ENCODE peak calls at places on chromosomes 5 and 9, in nine cellular contexts. T is uterus, Q is right lobe of liver, Z is AG04450, C is left ventricle myocardium inferior, W is adrenal gland, P is HAP-1, U is foreskin keratinocyte, E is hepatocyte. D is an unnamed sample. For H3K27me3, the result is how much of the 10 kb centered on the place peaks cover.

GRCh38 chr5:38316544-38317224 is 58.3 kb downstream of the EGFLAM start:
- DNase-seq in T (peak), Q (no peak), Z (no peak), C (peak), W (peak), P (no peak), U (no peak), E (peak), D (no peak)

GRCh38 chr9:73125651-73126050 is 26.0 kb upstream of the ANXA1 start:
- DNase-seq in T (no peak), Q (no peak), Z (no peak), C (no peak), W (no peak), P (no peak), U (peak), E (no peak), D (no peak)

GRCh38 chr5:147483961-147484707 is 25.7 kb downstream of the DPYSL3 start:
- DNase-seq in T (peak), Q (no peak), Z (peak), C (peak), W (no peak), P (peak), U (peak), E (peak), D (no peak)

GRCh38 chr9:133290751-133291302 is 15.8 kb upstream of the ABO start:
- DNase-seq in T (no peak), Q (no peak), Z (no peak), C (no peak), W (no peak), P (no peak), U (no peak), E (no peak), D (no peak)

GRCh38 chr5:146283344-146283761 is 55.3 kb upstream of the POU4F3 start:
- DNase-seq in T (no peak), Q (no peak), Z (peak), C (no peak), W (no peak), P (no peak), U (peak), E (peak), D (no peak)

GRCh38 chr9:69573666-69574456 is 98.3 kb downstream of the APBA1 start:
- DNase-seq in T (no peak), Q (no peak), Z (peak), C (no peak), W (no peak), P (no peak), U (peak), E (no peak), D (no peak)

GRCh38 chr9:23774266-23774665 is 51.8 kb downstream of the ELAVL2 start:
- DNase-seq in T (no peak), Q (no peak), Z (no peak), C (no peak), W (no peak), P (no peak), U (no peak), E (no peak), D (no peak)

GRCh38 chr9:80885894-80886293 is 803.5 kb downstream of the TLE1 start:
- DNase-seq in T (no peak), Q (no peak), Z (no peak), C (no peak), W (no peak), P (no peak), U (no peak), E (peak), D (no peak)

GRCh38 chr5:32274548-32275420 is 38.0 kb downstream of the MTMR12 start:
- DNase-seq in T (peak), Q (no peak), Z (no peak), C (no peak), W (no peak), P (no peak), U (no peak), E (no peak), D (no peak)

GRCh38 chr9:33162721-33163311 is 4.3 kb downstream of the B4GALT1 start:
- DNase-seq in T (peak), Q (peak), Z (no peak), C (peak), W (no peak), P (no peak), U (peak), E (peak), D (peak)

GRCh38 chr5:93184041-93184440 is 397.0 kb downstream of the NR2F1-AS1 start:
- DNase-seq in T (no peak), Q (no peak), Z (no peak), C (no peak), W (no peak), P (no peak), U (no peak), E (no peak), D (no peak)

GRCh38 chr5:31911291-31912265 is 262.5 kb downstream of the GOLPH3 start:
- DNase-seq in T (no peak), Q (no peak), Z (no peak), C (no peak), W (no peak), P (no peak), U (no peak), E (no peak), D (no peak)

GRCh38 chr9:72355153-72355552 is 9.9 kb downstream of the ZFAND5 start:
- DNase-seq in T (no peak), Q (no peak), Z (no peak), C (no peak), W (no peak), P (no peak), U (no peak), E (no peak), D (no peak)

GRCh38 chr5:92560698-92561361 is 1020.2 kb downstream of the NR2F1-AS1 start:
- DNase-seq in T (no peak), Q (no peak), Z (no peak), C (no peak), W (no peak), P (peak), U (no peak), E (peak), D (no peak)

GRCh38 chr9:3768698-3769458 is 243.1 kb upstream of the RFX3 start:
- DNase-seq in T (peak), Q (no peak), Z (no peak), C (no peak), W (no peak), P (no peak), U (no peak), E (peak), D (no peak)

GRCh38 chr5:56585973-56586740 is 229.2 kb upstream of the MAP3K1 start:
- DNase-seq in T (peak), Q (no peak), Z (no peak), C (peak), W (peak), P (no peak), U (no peak), E (peak), D (no peak)

GRCh38 chr9:91060520-91061343 is 259.1 kb downstream of the SYK start:
- DNase-seq in T (peak), Q (no peak), Z (peak), C (no peak), W (peak), P (no peak), U (peak), E (peak), D (no peak)

GRCh38 chr9:36298566-36298965 is 40.3 kb upstream of the GNE start:
- DNase-seq in T (no peak), Q (no peak), Z (no peak), C (no peak), W (no peak), P (no peak), U (peak), E (no peak), D (no peak)

GRCh38 chr5:107314330-107314729 is 356.4 kb downstream of the EFNA5 start:
- DNase-seq in T (no peak), Q (no peak), Z (no peak), C (no peak), W (no peak), P (no peak), U (no peak), E (no peak), D (no peak)

GRCh38 chr9:25913806-25914205 is 235.6 kb upstream of the TUSC1 start:
- DNase-seq in T (no peak), Q (no peak), Z (no peak), C (no peak), W (no peak), P (no peak), U (no peak), E (no peak), D (no peak)

GRCh38 chr9:26637101-26637500 is 255.5 kb downstream of the CAAP1 start:
- DNase-seq in T (no peak), Q (no peak), Z (no peak), C (no peak), W (no peak), P (peak), U (no peak), E (no peak), D (no peak)

GRCh38 chr5:136724161-136724560 is 358.8 kb upstream of the TRPC7 start:
- DNase-seq in T (no peak), Q (no peak), Z (no peak), C (no peak), W (no peak), P (no peak), U (no peak), E (peak), D (no peak)

GRCh38 chr9:81874926-81875325 is 53.3 kb upstream of the SPATA31D4 start:
- DNase-seq in T (no peak), Q (no peak), Z (peak), C (no peak), W (no peak), P (no peak), U (no peak), E (peak), D (no peak)

GRCh38 chr9:16485155-16485554 is 385.3 kb downstream of the BNC2 start:
- DNase-seq in T (no peak), Q (no peak), Z (no peak), C (no peak), W (no peak), P (no peak), U (no peak), E (no peak), D (no peak)

GRCh38 chr9:110316255-110316921 is 21.3 kb downstream of the TXNDC8 start:
- DNase-seq in T (no peak), Q (no peak), Z (no peak), C (no peak), W (no peak), P (no peak), U (no peak), E (no peak), D (no peak)

GRCh38 chr5:119439140-119439625 is 13.1 kb upstream of the HSD17B4 start:
- DNase-seq in T (no peak), Q (peak), Z (no peak), C (no peak), W (no peak), P (peak), U (no peak), E (peak), D (peak)

GRCh38 chr5:176592573-176592972 is 17.4 kb downstream of the GPRIN1 start:
- DNase-seq in T (no peak), Q (no peak), Z (no peak), C (no peak), W (no peak), P (no peak), U (no peak), E (no peak), D (no peak)

GRCh38 chr5:176589039-176589769 is 20.8 kb downstream of the GPRIN1 start:
- DNase-seq in T (no peak), Q (no peak), Z (no peak), C (no peak), W (no peak), P (no peak), U (no peak), E (no peak), D (no peak)

GRCh38 chr5:176588297-176588696 is 21.7 kb downstream of the GPRIN1 start:
- DNase-seq in T (no peak), Q (no peak), Z (no peak), C (no peak), W (no peak), P (no peak), U (no peak), E (no peak), D (no peak)

GRCh38 chr5:176587398-176587797 is 22.6 kb downstream of the GPRIN1 start:
- DNase-seq in T (no peak), Q (no peak), Z (no peak), C (no peak), W (no peak), P (no peak), U (no peak), E (no peak), D (no peak)

GRCh38 chr5:176590035-176590729 is 19.8 kb downstream of the GPRIN1 start:
- DNase-seq in T (no peak), Q (no peak), Z (no peak), C (no peak), W (no peak), P (no peak), U (peak), E (no peak), D (no peak)
- H3K27me3 ChIP-seq in T (under half), Q (under half), Z (under half), C (under half), W (under half), P (under half), U (under half), E (under half), D (under half)

DNA sequence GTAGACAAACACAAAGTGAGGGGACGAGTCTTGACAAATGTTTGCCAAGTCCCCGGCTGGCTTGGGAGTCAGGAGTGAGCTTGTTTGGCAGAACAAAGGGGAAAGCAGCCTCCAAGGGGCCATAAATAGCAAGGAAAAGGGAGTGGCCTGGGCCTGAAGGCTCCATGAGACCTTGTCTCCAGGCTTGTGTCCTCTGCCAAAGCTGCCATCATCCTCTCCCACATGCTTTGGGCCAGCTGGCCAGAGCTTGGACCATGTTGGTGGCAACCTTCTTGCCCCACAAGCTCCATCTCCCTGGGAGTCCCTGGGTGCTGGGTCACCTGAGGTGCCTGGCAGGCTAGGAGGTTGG is 13.3 kb upstream of the PITX1 start:
- DNase-seq in T (no peak), Q (no peak), Z (no peak), C (no peak), W (no peak), P (peak), U (no peak), E (no peak), D (no peak)
- H3K27me3 ChIP-seq in T (under half), Q (under half), Z (half or more), C (half or more), W (half or more), P (under half), U (half or more), E (under half), D (under half)

GRCh38 chr5:171369056-171369455 is 18.6 kb upstream of the NPM1 start:
- DNase-seq in T (no peak), Q (no peak), Z (no peak), C (no peak), W (no peak), P (no peak), U (no peak), E (no peak), D (no peak)

GRCh38 chr5:171365351-171365750 is 22.3 kb upstream of the NPM1 start:
- DNase-seq in T (no peak), Q (no peak), Z (no peak), C (no peak), W (no peak), P (peak), U (no peak), E (no peak), D (no peak)

GRCh38 chr5:171367424-171368370 is 20.0 kb upstream of the NPM1 start:
- DNase-seq in T (no peak), Q (no peak), Z (no peak), C (no peak), W (no peak), P (no peak), U (no peak), E (no peak), D (no peak)

GRCh38 chr5:171363846-171364245 is 23.8 kb upstream of the NPM1 start:
- DNase-seq in T (no peak), Q (no peak), Z (no peak), C (no peak), W (no peak), P (no peak), U (no peak), E (no peak), D (no peak)

GRCh38 chr5:171366645-171367044 is 21.0 kb upstream of the NPM1 start:
- DNase-seq in T (no peak), Q (no peak), Z (no peak), C (no peak), W (no peak), P (no peak), U (no peak), E (no peak), D (peak)
- H3K27me3 ChIP-seq in T (under half), Q (under half), Z (under half), C (half or more), W (under half), P (under half), U (under half), E (under half), D (under half)

GRCh38 chr5:132830436-132831094 is at the start of gene SHROOM1:
- DNase-seq in T (peak), Q (peak), Z (no peak), C (peak), W (peak), P (peak), U (no peak), E (peak), D (peak)
- H3K27me3 ChIP-seq in T (under half), Q (under half), Z (under half), C (under half), W (under half), P (under half), U (under half), E (under half), D (under half)

GRCh38 chr5:170265527-170265926 is 32.0 kb downstream of the LCP2 start:
- DNase-seq in T (peak), Q (no peak), Z (no peak), C (peak), W (no peak), P (no peak), U (no peak), E (peak), D (no peak)
- H3K27me3 ChIP-seq in T (under half), Q (under half), Z (under half), C (under half), W (under half), P (under half), U (under half), E (under half), D (under half)

DNA sequence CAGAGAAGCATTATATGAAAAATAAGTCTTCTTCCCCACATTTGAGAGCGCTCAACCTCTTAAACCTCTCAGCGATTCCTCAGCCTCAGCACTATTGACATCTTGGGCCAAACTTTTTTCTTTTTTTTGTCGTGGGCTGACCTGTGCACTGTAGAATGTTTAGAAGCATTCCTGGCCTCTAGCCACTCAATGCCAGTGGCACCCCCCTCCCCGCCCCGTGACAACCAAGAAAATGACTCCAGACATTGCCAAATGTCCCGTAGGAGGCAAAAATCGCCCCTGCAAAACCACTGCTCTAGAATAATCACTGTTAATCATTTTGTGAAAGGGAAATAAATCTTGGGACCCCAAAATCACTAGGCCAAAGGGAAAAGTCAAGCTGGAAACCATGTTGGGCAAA is 129.1 kb upstream of the BOD1 start:
- DNase-seq in T (no peak), Q (no peak), Z (no peak), C (no peak), W (no peak), P (no peak), U (no peak), E (no peak), D (no peak)
- H3K27me3 ChIP-seq in T (under half), Q (under half), Z (under half), C (under half), W (under half), P (under half), U (under half), E (under half), D (under half)

DNA sequence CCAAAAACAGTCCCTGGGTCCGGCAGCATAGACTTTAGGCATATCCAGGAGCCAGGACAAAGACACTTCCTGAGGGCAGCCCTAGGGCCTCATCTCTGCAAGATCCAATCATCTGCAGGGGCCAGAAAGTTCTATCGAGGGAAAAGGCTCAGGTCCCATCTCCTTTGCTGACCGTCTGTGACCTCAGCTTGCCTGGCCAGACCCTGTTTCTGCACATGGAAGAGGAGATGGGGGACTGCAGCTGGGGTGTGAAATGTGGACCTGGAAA is 51.0 kb upstream of the FCN1 start:
- DNase-seq in T (no peak), Q (no peak), Z (no peak), C (no peak), W (no peak), P (no peak), U (no peak), E (no peak), D (no peak)
- H3K27me3 ChIP-seq in T (under half), Q (under half), Z (under half), C (half or more), W (under half), P (under half), U (under half), E (under half), D (under half)

D was measured in Peyer's patch.